ENCODE peak calls at places on chromosomes 6 and 20, in nine cellular contexts. O is OCI-M1; J is NCI-H748 treated with DMSO at 0.1 percent for 48 hours; S is HFF-Myc; F is activated gamma-delta T cell treated with Interleukin-2 at 50 U/mL for 16 hours; T is ovary; K is DMS53; Z is activated CD4-positive, alpha-beta T cell treated with anti-CD3 and anti-CD28 coated beads, Interleukin-2, amount 50 U/mL, for 48 hours; A is T-helper 2 cell. N is an unnamed sample.
A peak's percentile ranks its signal among the peaks of the same experiment; 100 is the strongest.

GRCh38 chr20:59412251-59412650 is 111.8 kb downstream of the EDN3 start:
- DNase-seq in A (no peak), Z (no peak), K (no peak), T (no peak), O (no peak), J (no peak), S (no peak), F (no peak), N (no peak)

GRCh38 chr6:15066433-15067337 is 179.2 kb upstream of the JARID2 start:
- DNase-seq in S (peak; percentile 55), F (no peak), Z (no peak), K (no peak), O (peak; percentile 72), J (no peak), A (no peak), T (no peak), N (no peak)

GRCh38 chr20:40254023-40254772 is 434.8 kb downstream of the MAFB start:
- DNase-seq in T (no peak), Z (no peak), F (no peak), J (no peak), K (no peak), O (no peak), A (no peak), S (no peak), N (no peak)

GRCh38 chr6:33001685-33002084 is 7.7 kb downstream of the HLA-DOA start:
- DNase-seq in J (no peak), Z (no peak), A (no peak), S (no peak), O (no peak), K (no peak), F (no peak), T (no peak), N (no peak)

GRCh38 chr6:41321183-41321582 is 14.2 kb upstream of the NCR2 start:
- DNase-seq in Z (no peak), F (no peak), J (no peak), A (no peak), S (no peak), T (no peak), O (no peak), K (peak; percentile 39), N (no peak)

GRCh38 chr6:165178056-165178455 is 131.3 kb downstream of the C6orf118 start:
- DNase-seq in K (no peak), O (no peak), A (no peak), T (no peak), Z (no peak), J (no peak), F (no peak), S (no peak), N (no peak)

GRCh38 chr6:108730556-108731228 is 117.5 kb upstream of the ARMC2 start:
- DNase-seq in J (peak; percentile 72), T (no peak), A (no peak), K (no peak), S (no peak), Z (no peak), F (no peak), O (no peak), N (no peak)

GRCh38 chr20:57672953-57673575 is 36.8 kb downstream of the PMEPA1 start:
- DNase-seq in F (no peak), Z (no peak), J (no peak), S (no peak), K (no peak), T (no peak), A (no peak), O (no peak), N (no peak)

GRCh38 chr20:64116016-64116415 is 8.7 kb upstream of the NPBWR2 start:
- DNase-seq in A (no peak), J (no peak), K (no peak), F (no peak), Z (no peak), O (no peak), S (no peak), T (no peak), N (no peak)

GRCh38 chr6:125748534-125749111 is 809 bp upstream of the HEY2 start:
- DNase-seq in S (no peak), Z (peak; percentile 17), O (peak; percentile 81), J (peak; percentile 57), T (no peak), F (no peak), K (peak; percentile 76), A (no peak), N (no peak)

GRCh38 chr6:143164565-143165105 is 103.9 kb downstream of the AIG1 start:
- DNase-seq in S (no peak), T (no peak), O (peak; percentile 98), J (no peak), A (no peak), Z (no peak), K (no peak), F (no peak), N (no peak)

GRCh38 chr6:166419268-166419667 is 36.5 kb upstream of the MPC1 start:
- DNase-seq in T (no peak), F (peak; percentile 72), K (no peak), Z (peak; percentile 68), O (peak; percentile 25), S (peak; percentile 74), A (peak; percentile 9), J (no peak), N (no peak)

GRCh38 chr6:105452924-105453756 is 50.3 kb upstream of the PREP start:
- DNase-seq in A (no peak), J (no peak), F (peak; percentile 51), T (no peak), S (no peak), K (no peak), O (no peak), Z (peak; percentile 24), N (no peak)

GRCh38 chr20:11274137-11274536 is 600.3 kb upstream of the JAG1 start:
- DNase-seq in J (peak; percentile 90), S (peak; percentile 31), T (no peak), K (peak; percentile 82), A (no peak), Z (no peak), F (no peak), O (peak; percentile 74), N (peak; percentile 32)

GRCh38 chr6:3293271-3294155 is 34.8 kb downstream of the PSMG4 start:
- DNase-seq in A (no peak), O (peak; percentile 52), J (no peak), F (no peak), K (no peak), S (no peak), T (peak; percentile 14), Z (no peak), N (no peak)

GRCh38 chr6:44451803-44452690 is 64.5 kb downstream of the CDC5L start:
- DNase-seq in O (no peak), Z (no peak), F (no peak), J (no peak), S (no peak), A (no peak), K (no peak), T (no peak), N (no peak)

GRCh38 chr6:135087403-135087802 is 32.8 kb upstream of the HBS1L start:
- DNase-seq in S (peak; percentile 9), Z (peak; percentile 18), J (no peak), K (no peak), A (no peak), T (no peak), F (peak; percentile 20), O (peak; percentile 85), N (no peak)

GRCh38 chr20:19915111-19915798 is 101.9 kb upstream of the NAA20 start:
- DNase-seq in O (peak; percentile 25), A (no peak), Z (no peak), J (no peak), S (no peak), F (no peak), K (no peak), T (no peak), N (no peak)

GRCh38 chr20:50558483-50558925 is 48.3 kb downstream of the PTPN1 start:
- DNase-seq in O (peak; percentile 74), Z (no peak), A (no peak), K (peak; percentile 25), T (no peak), J (no peak), S (no peak), F (no peak), N (no peak)

GRCh38 chr6:95866732-95867131 is 149.0 kb upstream of the FUT9 start:
- DNase-seq in K (peak; percentile 47), F (no peak), A (no peak), Z (no peak), O (peak; percentile 56), S (peak; percentile 0), J (no peak), T (no peak), N (no peak)

GRCh38 chr20:62476074-62476838 is 461 bp upstream of the GATA5 start:
- DNase-seq in A (no peak), J (no peak), Z (no peak), O (peak; percentile 78), S (no peak), T (no peak), K (peak; percentile 21), F (no peak), N (no peak)

GRCh38 chr6:140921366-140922226 is 1211.1 kb upstream of the GJE1 start:
- DNase-seq in O (peak; percentile 81), A (no peak), S (peak; percentile 44), Z (no peak), T (no peak), F (no peak), K (peak; percentile 76), J (peak; percentile 64), N (peak; percentile 57)

GRCh38 chr20:50403565-50404418 is 106.4 kb upstream of the PTPN1 start:
- DNase-seq in A (no peak), K (no peak), F (no peak), O (no peak), S (no peak), Z (no peak), T (no peak), J (no peak), N (no peak)

GRCh38 chr6:2714359-2714895 is 36.3 kb downstream of the MYLK4 start:
- DNase-seq in O (no peak), J (no peak), A (no peak), Z (no peak), S (peak; percentile 29), F (no peak), T (peak; percentile 23), K (no peak), N (peak; percentile 27)